ENCODE peak calls at places on chromosomes 16 and 17, in eight cellular contexts. J is colonic mucosa, O is T-helper 1 cell, D is EH, W is NCI-H2029, S is mesothelial cell of epicardium, C is fibroblast of the aortic adventitia, F is T-cell. Y is an unnamed sample.

GRCh38 chr16:54801445-54801844 is 129.2 kb upstream of the IRX5 start:
- DNase-seq in J (no peak), O (no peak), D (no peak), W (no peak), S (no peak), C (no peak), F (no peak), Y (no peak)

GRCh38 chr17:82753516-82753915 is 1.7 kb downstream of the TBCD start:
- DNase-seq in J (no peak), O (no peak), D (no peak), W (no peak), S (no peak), C (no peak), F (no peak), Y (no peak)

GRCh38 chr16:90083139-90083538 is 6.0 kb upstream of the PRDM7 start:
- DNase-seq in J (no peak), O (no peak), D (no peak), W (no peak), S (no peak), C (no peak), F (no peak), Y (no peak)

GRCh38 chr16:64180136-64180900 is 941.5 kb downstream of the CDH11 start:
- DNase-seq in J (no peak), O (no peak), D (no peak), W (no peak), S (no peak), C (no peak), F (no peak), Y (no peak)

GRCh38 chr17:79616801-79617200 is 6.0 kb upstream of the RBFOX3 start:
- DNase-seq in J (no peak), O (no peak), D (no peak), W (no peak), S (no peak), C (no peak), F (no peak), Y (no peak)

GRCh38 chr17:40536731-40537171 is 28.5 kb downstream of the CCR7 start:
- DNase-seq in J (no peak), O (no peak), D (peak), W (no peak), S (no peak), C (peak), F (no peak), Y (no peak)

GRCh38 chr16:31141489-31142108 is 6.1 kb upstream of the PRSS8 start:
- DNase-seq in J (peak), O (peak), D (no peak), W (no peak), S (peak), C (no peak), F (no peak), Y (no peak)

GRCh38 chr16:352547-353403 is at the start of gene AXIN1:
- DNase-seq in J (peak), O (peak), D (peak), W (peak), S (peak), C (peak), F (peak), Y (peak)

GRCh38 chr17:34584805-34585416 is 5.5 kb downstream of the TMEM132E start:
- DNase-seq in J (no peak), O (no peak), D (peak), W (peak), S (no peak), C (peak), F (no peak), Y (no peak)

GRCh38 chr16:59274141-59274540 is 540.0 kb upstream of the GOT2 start:
- DNase-seq in J (no peak), O (no peak), D (no peak), W (no peak), S (no peak), C (no peak), F (no peak), Y (no peak)

GRCh38 chr16:19071811-19072777 is 4.7 kb downstream of the COQ7 start:
- DNase-seq in J (peak), O (peak), D (peak), W (no peak), S (no peak), C (peak), F (peak), Y (peak)